ENCODE peak calls at places on chromosomes 7 and 10, in nine cellular contexts. J, Z, X, E, K, T, A, H and L are unnamed samples.

GRCh38 chr7:72391821-72392377 is 20.2 kb downstream of the CALN1 start:
- DNase-seq in J (no peak), X (no peak), H (no peak), K (no peak), A (no peak), Z (no peak), E (no peak), T (no peak), L (no peak)

GRCh38 chr7:94297397-94297838 is 97.3 kb upstream of the COL1A2 start:
- DNase-seq in J (peak; percentile 70), A (no peak), T (no peak), E (peak; percentile 89), X (no peak), K (no peak), Z (no peak), H (no peak), L (no peak)

GRCh38 chr10:11846542-11846941 is 23.4 kb downstream of the PROSER2 start:
- DNase-seq in H (no peak), E (no peak), X (no peak), T (no peak), A (no peak), Z (no peak), K (no peak), J (no peak), L (no peak)

GRCh38 chr7:151762501-151763245 is 114.2 kb downstream of the PRKAG2 start:
- DNase-seq in H (no peak), E (no peak), A (no peak), X (no peak), K (no peak), Z (no peak), T (no peak), J (no peak), L (no peak)

GRCh38 chr7:92880212-92881090 is 44.1 kb upstream of the CDK6 start:
- DNase-seq in T (no peak), E (peak; percentile 64), J (no peak), Z (no peak), A (peak; percentile 58), H (peak; percentile 1), X (no peak), K (no peak), L (no peak)

GRCh38 chr10:87093461-87094372 is 926 bp downstream of the GLUD1 start:
- DNase-seq in Z (peak; percentile 55), K (peak; percentile 63), H (peak; percentile 45), J (peak; percentile 70), A (peak; percentile 38), E (peak; percentile 60), T (no peak), X (no peak), L (peak; percentile 51)

GRCh38 chr7:93697901-93698300 is 123.4 kb upstream of the CALCR start:
- DNase-seq in H (no peak), A (no peak), X (no peak), Z (no peak), J (no peak), T (no peak), E (no peak), K (no peak), L (no peak)

GRCh38 chr7:17952387-17952786 is 12.1 kb upstream of the SNX13 start:
- DNase-seq in K (peak; percentile 13), T (no peak), E (no peak), X (no peak), A (no peak), J (no peak), Z (no peak), H (no peak), L (no peak)